ENCODE peak calls at places on chromosomes 3 and 15, in five cellular contexts. O, L, U, Q and N are unnamed samples.

GRCh38 chr15:31151301-31152233 is 50.0 kb upstream of the TRPM1 start:
- DNase-seq in O (no peak), Q (no peak), U (no peak), L (no peak), N (no peak)

GRCh38 chr3:153192327-153192726 is 30.3 kb downstream of the RAP2B start:
- DNase-seq in Q (no peak), L (no peak), O (no peak), U (no peak), N (no peak)

GRCh38 chr15:63476229-63476632 is 28.2 kb upstream of the USP3 start:
- DNase-seq in L (no peak), Q (peak), O (no peak), U (no peak), N (no peak)

GRCh38 chr15:25884354-25884753 is 21.2 kb upstream of the ATP10A start:
- DNase-seq in U (no peak), Q (no peak), L (no peak), O (no peak), N (no peak)

GRCh38 chr3:30680789-30681188 is 74.4 kb downstream of the TGFBR2 start:
- DNase-seq in Q (peak), O (no peak), U (no peak), L (no peak), N (no peak)

GRCh38 chr3:109685084-109686079 is 348.0 kb upstream of the DPPA4 start:
- DNase-seq in L (no peak), Q (peak), O (peak), U (no peak), N (no peak)

GRCh38 chr3:72042397-72043211 is 257.7 kb upstream of the PROK2 start:
- DNase-seq in L (no peak), O (no peak), Q (peak), U (no peak), N (no peak)

GRCh38 chr15:70426065-70426821 is 328.5 kb upstream of the TLE3 start:
- DNase-seq in L (no peak), O (no peak), U (no peak), Q (peak), N (no peak)

GRCh38 chr3:98994128-98994762 is 92.8 kb upstream of the DCBLD2 start:
- DNase-seq in Q (peak), O (no peak), U (no peak), L (peak), N (no peak)

GRCh38 chr15:47184405-47185221 is 532.7 kb upstream of the SEMA6D start:
- DNase-seq in U (no peak), Q (peak), O (no peak), L (peak), N (peak)

GRCh38 chr3:107710851-107711250 is 188.1 kb downstream of the BBX start:
- DNase-seq in Q (peak), U (no peak), L (no peak), O (peak), N (no peak)

GRCh38 chr3:42652611-42653302 is 740 bp upstream of the ZBTB47 start:
- DNase-seq in O (peak), U (no peak), L (no peak), Q (peak), N (no peak)

GRCh38 chr3:173191611-173192010 is 50.6 kb upstream of the SPATA16 start:
- DNase-seq in U (no peak), O (no peak), L (no peak), Q (peak), N (no peak)

GRCh38 chr3:31880020-31880419 is 101.0 kb downstream of the OSBPL10 start:
- DNase-seq in O (no peak), U (peak), L (no peak), Q (no peak), N (no peak)

GRCh38 chr15:79089331-79089889 is 1.2 kb downstream of the RASGRF1 start:
- DNase-seq in L (peak), U (no peak), Q (no peak), O (no peak), N (no peak)
- TF ChIP-seq EZH2 in L (no peak), U (no peak), Q (peak), O (no peak), N (no peak)

DNA sequence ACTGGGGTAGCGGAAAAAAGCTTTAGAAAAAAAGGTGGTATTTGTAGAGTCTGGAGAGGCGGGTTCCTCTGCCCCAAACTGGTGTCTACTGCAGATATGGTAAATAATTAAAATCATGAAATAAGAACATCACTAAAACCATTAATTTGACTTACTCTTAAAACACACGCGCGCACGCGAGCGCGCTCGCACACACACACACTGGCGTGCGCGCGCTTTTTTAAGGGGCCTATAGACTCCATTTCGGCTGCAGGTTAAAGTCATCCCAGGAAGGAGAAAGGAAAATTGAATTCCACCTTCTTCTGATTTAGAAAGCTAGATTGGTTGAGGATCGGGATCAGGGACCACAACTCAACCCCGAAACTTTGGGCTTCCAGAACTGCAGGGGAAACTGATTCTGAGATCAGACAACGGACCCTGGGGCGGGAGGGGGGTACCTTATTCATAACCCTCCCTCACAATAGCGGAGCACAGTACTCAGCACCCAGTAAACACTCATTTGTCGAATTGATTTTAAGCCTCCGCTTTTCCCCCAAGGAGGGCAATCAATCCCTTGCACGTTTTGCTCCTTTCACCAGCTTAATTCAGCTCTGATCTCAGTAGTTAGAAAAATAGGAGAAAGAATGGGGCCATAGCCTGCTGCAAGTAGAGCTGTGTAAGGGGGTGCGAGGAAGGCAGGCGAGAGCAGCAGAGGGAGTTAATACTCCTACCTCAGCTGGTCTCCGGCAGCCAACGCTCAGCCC is 510 bp upstream of the LRRC3B start:
- DNase-seq in O (no peak), L (peak), U (no peak), Q (no peak), N (no peak)
- H3K4me2 ChIP-seq in O (no peak), L (peak), U (no peak), Q (peak), N (peak)

GRCh38 chr3:37592328-37592727 is 269.4 kb upstream of the CTDSPL start:
- DNase-seq in O (no peak), Q (no peak), L (no peak), U (no peak), N (no peak)

GRCh38 chr3:37591130-37591865 is 270.4 kb upstream of the CTDSPL start:
- DNase-seq in L (no peak), Q (no peak), O (no peak), U (no peak), N (no peak)

GRCh38 chr3:37594873-37595783 is 266.6 kb upstream of the CTDSPL start:
- DNase-seq in O (no peak), U (no peak), Q (no peak), L (no peak), N (no peak)

GRCh38 chr3:37595784-37596180 is 265.9 kb upstream of the CTDSPL start:
- DNase-seq in Q (no peak), U (no peak), L (no peak), O (no peak), N (no peak)

DNA sequence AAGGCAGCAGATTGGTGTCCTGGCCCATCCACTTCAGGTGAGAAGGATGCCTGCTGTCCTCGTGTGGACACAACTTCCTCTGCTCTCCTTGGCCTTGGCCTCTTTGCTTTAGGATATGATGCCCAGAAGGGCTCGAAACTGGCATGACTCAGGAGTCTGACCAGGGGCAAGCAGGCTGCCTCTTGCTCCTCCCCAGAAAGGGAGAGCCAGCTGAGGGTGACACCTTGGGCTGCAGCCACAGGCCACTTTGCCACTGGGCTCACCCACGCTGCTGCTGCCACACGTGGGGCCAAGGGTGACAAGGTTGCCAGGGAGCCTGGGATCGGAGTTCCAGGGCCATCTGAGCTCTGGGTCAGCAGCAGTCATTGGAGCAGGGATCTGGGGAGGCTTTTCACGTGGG is 267.9 kb upstream of the CTDSPL start:
- DNase-seq in U (no peak), Q (no peak), L (no peak), O (no peak), N (no peak)
- H3K27ac ChIP-seq in U (no peak), Q (no peak), L (no peak), O (no peak), N (no peak)

GRCh38 chr3:46881819-46882376 is 4.4 kb downstream of the PTH1R start:
- DNase-seq in U (no peak), O (no peak), L (peak), Q (no peak), N (no peak)

GRCh38 chr3:46884427-46884826 is 6.9 kb downstream of the PTH1R start:
- DNase-seq in O (no peak), U (no peak), Q (no peak), L (no peak), N (no peak)

GRCh38 chr3:46882377-46883015 is 5.0 kb downstream of the PTH1R start:
- DNase-seq in L (peak), U (no peak), Q (no peak), O (no peak), N (no peak)

GRCh38 chr3:46884929-46885328 is 7.4 kb downstream of the PTH1R start:
- DNase-seq in Q (no peak), O (no peak), L (no peak), U (no peak), N (no peak)

GRCh38 chr3:46883252-46884185 is 6.0 kb downstream of the PTH1R start:
- DNase-seq in Q (no peak), L (peak), O (no peak), U (no peak), N (peak)
- TF ChIP-seq EZH2 in Q (peak), L (peak), O (no peak), U (no peak), N (peak)

GRCh38 chr15:34793901-34794300 is 1.4 kb downstream of the ACTC1 start:
- DNase-seq in U (no peak), L (no peak), O (no peak), Q (no peak), N (no peak)

GRCh38 chr15:34796847-34797246 is 1.5 kb upstream of the ACTC1 start:
- DNase-seq in U (no peak), Q (no peak), O (no peak), L (no peak), N (no peak)

GRCh38 chr15:34794590-34795206 is 651 bp downstream of the ACTC1 start:
- DNase-seq in U (no peak), O (no peak), Q (no peak), L (peak), N (no peak)

GRCh38 chr15:34793071-34793470 is 2.3 kb downstream of the ACTC1 start:
- DNase-seq in O (no peak), U (no peak), L (no peak), Q (no peak), N (no peak)

GRCh38 chr15:34795267-34796081 is at the start of gene ACTC1:
- DNase-seq in L (peak), O (peak), U (no peak), Q (peak), N (no peak)
- H3K4me2 ChIP-seq in L (peak), O (peak), U (no peak), Q (peak), N (no peak)

GRCh38 chr15:96047255-96047931 is 283.1 kb upstream of the NR2F2 start:
- DNase-seq in U (no peak), Q (peak), O (no peak), L (no peak), N (no peak)
- H3K27ac ChIP-seq in U (no peak), Q (peak), O (no peak), L (no peak), N (no peak)

DNA sequence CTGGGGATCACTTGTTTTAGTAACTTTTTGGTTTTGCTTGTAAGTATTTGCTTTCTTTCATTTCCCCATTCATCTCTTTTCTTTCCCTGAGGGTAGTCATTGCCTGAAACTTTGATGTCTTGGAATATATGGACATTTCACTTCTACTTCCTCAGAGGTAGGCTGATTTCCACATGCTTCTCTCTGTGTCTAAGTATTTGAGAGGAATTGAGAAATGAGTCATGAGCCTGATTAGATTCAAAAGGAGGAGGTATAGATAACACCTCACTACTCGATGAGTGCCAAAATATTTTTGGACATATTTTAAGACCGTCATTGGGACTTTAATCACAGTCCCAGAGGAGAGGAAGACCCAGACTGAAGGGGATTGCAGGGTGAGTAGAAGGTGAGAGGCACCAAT is 480.1 kb upstream of the SGO1 start:
- DNase-seq in U (no peak), Q (peak), L (no peak), O (no peak), N (no peak)
- TF ChIP-seq EZH2 in U (no peak), Q (no peak), L (no peak), O (no peak), N (no peak)

GRCh38 chr15:68559342-68560310 is 19.2 kb upstream of the CORO2B start:
- DNase-seq in L (peak), Q (peak), O (peak), U (peak), N (peak)

GRCh38 chr15:68561146-68561545 is 17.6 kb upstream of the CORO2B start:
- DNase-seq in U (no peak), Q (no peak), L (no peak), O (no peak), N (no peak)

GRCh38 chr15:68558318-68559305 is 20.2 kb upstream of the CORO2B start:
- DNase-seq in O (peak), L (peak), U (no peak), Q (no peak), N (no peak)

GRCh38 chr15:68561901-68562300 is 16.9 kb upstream of the CORO2B start:
- DNase-seq in U (no peak), O (no peak), L (no peak), Q (no peak), N (no peak)

DNA sequence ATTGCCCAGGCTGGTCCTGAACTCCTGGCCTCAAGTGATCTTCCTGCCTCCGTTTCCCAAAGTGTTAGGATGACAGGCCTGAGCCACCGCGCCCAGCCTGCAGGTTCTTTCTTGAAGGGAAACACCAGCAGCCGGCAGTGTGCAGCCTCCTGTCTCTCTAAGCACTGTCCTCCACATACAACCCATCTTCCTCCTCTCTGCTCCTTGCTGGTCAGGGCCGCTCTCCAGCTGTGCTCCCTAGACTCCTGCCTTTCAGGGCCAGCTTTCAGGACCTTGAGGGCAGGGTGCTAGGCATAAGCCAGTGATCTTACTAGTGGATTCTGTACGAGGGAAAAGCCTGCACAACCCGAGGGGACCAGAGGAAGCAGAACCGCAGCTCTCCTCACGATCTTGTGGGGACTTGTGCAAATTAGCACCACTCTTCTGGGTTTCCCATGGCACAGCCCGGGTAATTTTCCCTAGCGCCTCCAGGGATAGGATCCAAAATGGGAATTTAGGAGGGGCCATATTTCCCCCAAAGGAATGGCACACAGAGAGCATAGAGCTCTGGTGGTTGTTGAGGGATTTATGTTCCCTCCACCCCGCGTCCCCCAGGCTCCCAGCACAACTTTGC is 18.2 kb upstream of the CORO2B start:
- DNase-seq in O (no peak), Q (no peak), L (no peak), U (no peak), N (no peak)
- H3K4me2 ChIP-seq in O (peak), Q (peak), L (peak), U (no peak), N (peak)

GRCh38 chr15:44194397-44195150 is 497 bp downstream of the FRMD5 start:
- DNase-seq in Q (peak), O (peak), L (no peak), U (no peak), N (peak)
- H3K27ac ChIP-seq in Q (peak), O (peak), L (no peak), U (no peak), N (no peak)